ENCODE peak calls at places on chromosomes 16 and 17, in eight cellular contexts. One of them, this sample, is unnamed.

GRCh38 chr17:43169561-43170139 is 1.4 kb upstream of the NBR1 start:
- DNase-seq in IMR-90: peak; percentile 26
- DNase-seq in DND-41: peak; percentile 17
- DNase-seq in esophagus squamous epithelium: no peak
- DNase-seq in upper lobe of right lung: no peak
- DNase-seq in Panc1: no peak
- DNase-seq in cardiac muscle cell: no peak
- DNase-seq in CD4-positive, CD25-positive, alpha-beta regulatory T cell: no peak
- DNase-seq in this sample: no peak

GRCh38 chr17:39225308-39225973 is at the start of gene STAC2:
- DNase-seq in IMR-90: no peak
- DNase-seq in DND-41: no peak
- DNase-seq in esophagus squamous epithelium: no peak
- DNase-seq in upper lobe of right lung: no peak
- DNase-seq in Panc1: no peak
- DNase-seq in cardiac muscle cell: no peak
- DNase-seq in CD4-positive, CD25-positive, alpha-beta regulatory T cell: no peak
- DNase-seq in this sample: no peak

GRCh38 chr17:43966276-43966675 is 12.5 kb upstream of the PYY start:
- DNase-seq in IMR-90: no peak
- DNase-seq in DND-41: no peak
- DNase-seq in esophagus squamous epithelium: no peak
- DNase-seq in upper lobe of right lung: no peak
- DNase-seq in Panc1: no peak
- DNase-seq in cardiac muscle cell: no peak
- DNase-seq in CD4-positive, CD25-positive, alpha-beta regulatory T cell: no peak
- DNase-seq in this sample: no peak

GRCh38 chr17:41967141-41967920 is 736 bp downstream of the CNP start:
- DNase-seq in IMR-90: no peak
- DNase-seq in DND-41: peak; percentile 55
- DNase-seq in esophagus squamous epithelium: no peak
- DNase-seq in upper lobe of right lung: no peak
- DNase-seq in Panc1: no peak
- DNase-seq in cardiac muscle cell: peak; percentile 28
- DNase-seq in CD4-positive, CD25-positive, alpha-beta regulatory T cell: peak; percentile 33
- DNase-seq in this sample: peak; percentile 44

GRCh38 chr17:39199673-39199985 is 454 bp upstream of the RPL19 start:
- DNase-seq in IMR-90: no peak
- DNase-seq in DND-41: no peak
- DNase-seq in esophagus squamous epithelium: no peak
- DNase-seq in upper lobe of right lung: no peak
- DNase-seq in Panc1: no peak
- DNase-seq in cardiac muscle cell: peak; percentile 42
- DNase-seq in CD4-positive, CD25-positive, alpha-beta regulatory T cell: no peak
- DNase-seq in this sample: no peak

GRCh38 chr17:63540581-63540980 is 9.7 kb upstream of the DCAF7 start:
- DNase-seq in IMR-90: no peak
- DNase-seq in DND-41: no peak
- DNase-seq in esophagus squamous epithelium: no peak
- DNase-seq in upper lobe of right lung: peak; percentile 25
- DNase-seq in Panc1: no peak
- DNase-seq in cardiac muscle cell: no peak
- DNase-seq in CD4-positive, CD25-positive, alpha-beta regulatory T cell: no peak
- DNase-seq in this sample: no peak

GRCh38 chr16:16163571-16163970 is 59.7 kb downstream of the ABCC6 start:
- DNase-seq in IMR-90: no peak
- DNase-seq in DND-41: peak; percentile 12
- DNase-seq in esophagus squamous epithelium: no peak
- DNase-seq in upper lobe of right lung: no peak
- DNase-seq in Panc1: no peak
- DNase-seq in cardiac muscle cell: no peak
- DNase-seq in CD4-positive, CD25-positive, alpha-beta regulatory T cell: no peak
- DNase-seq in this sample: no peak

GRCh38 chr17:77145635-77146632 is 5.2 kb downstream of the SEC14L1 start:
- DNase-seq in IMR-90: peak; percentile 76
- DNase-seq in DND-41: no peak
- DNase-seq in esophagus squamous epithelium: no peak
- DNase-seq in upper lobe of right lung: peak; percentile 79
- DNase-seq in Panc1: no peak
- DNase-seq in cardiac muscle cell: peak; percentile 77
- DNase-seq in CD4-positive, CD25-positive, alpha-beta regulatory T cell: no peak
- DNase-seq in this sample: peak; percentile 77

GRCh38 chr17:36728030-36728991 is 126.9 kb downstream of the MRM1 start:
- DNase-seq in IMR-90: no peak
- DNase-seq in DND-41: peak; percentile 65
- DNase-seq in esophagus squamous epithelium: no peak
- DNase-seq in upper lobe of right lung: no peak
- DNase-seq in Panc1: no peak
- DNase-seq in cardiac muscle cell: no peak
- DNase-seq in CD4-positive, CD25-positive, alpha-beta regulatory T cell: no peak
- DNase-seq in this sample: no peak

GRCh38 chr16:49356728-49357488 is 16.7 kb upstream of the C16orf78 start:
- DNase-seq in IMR-90: no peak
- DNase-seq in DND-41: no peak
- DNase-seq in esophagus squamous epithelium: no peak
- DNase-seq in upper lobe of right lung: no peak
- DNase-seq in Panc1: no peak
- DNase-seq in cardiac muscle cell: no peak
- DNase-seq in CD4-positive, CD25-positive, alpha-beta regulatory T cell: no peak
- DNase-seq in this sample: no peak

GRCh38 chr16:23357761-23358290 is 55.7 kb downstream of the SCNN1B start:
- DNase-seq in IMR-90: no peak
- DNase-seq in DND-41: no peak
- DNase-seq in esophagus squamous epithelium: no peak
- DNase-seq in upper lobe of right lung: peak; percentile 46
- DNase-seq in Panc1: no peak
- DNase-seq in cardiac muscle cell: no peak
- DNase-seq in CD4-positive, CD25-positive, alpha-beta regulatory T cell: no peak
- DNase-seq in this sample: no peak
- H3K27ac ChIP-seq in IMR-90: no peak overlapping the region
- H3K27ac ChIP-seq in DND-41: no peak overlapping the region
- H3K27ac ChIP-seq in esophagus squamous epithelium: no peak overlapping the region
- H3K27ac ChIP-seq in upper lobe of right lung: no peak overlapping the region
- H3K27ac ChIP-seq in Panc1: no peak overlapping the region
- H3K27ac ChIP-seq in cardiac muscle cell: no peak overlapping the region
- H3K27ac ChIP-seq in CD4-positive, CD25-positive, alpha-beta regulatory T cell: no peak overlapping the region
- H3K27ac ChIP-seq in this sample: no peak overlapping the region

DNA sequence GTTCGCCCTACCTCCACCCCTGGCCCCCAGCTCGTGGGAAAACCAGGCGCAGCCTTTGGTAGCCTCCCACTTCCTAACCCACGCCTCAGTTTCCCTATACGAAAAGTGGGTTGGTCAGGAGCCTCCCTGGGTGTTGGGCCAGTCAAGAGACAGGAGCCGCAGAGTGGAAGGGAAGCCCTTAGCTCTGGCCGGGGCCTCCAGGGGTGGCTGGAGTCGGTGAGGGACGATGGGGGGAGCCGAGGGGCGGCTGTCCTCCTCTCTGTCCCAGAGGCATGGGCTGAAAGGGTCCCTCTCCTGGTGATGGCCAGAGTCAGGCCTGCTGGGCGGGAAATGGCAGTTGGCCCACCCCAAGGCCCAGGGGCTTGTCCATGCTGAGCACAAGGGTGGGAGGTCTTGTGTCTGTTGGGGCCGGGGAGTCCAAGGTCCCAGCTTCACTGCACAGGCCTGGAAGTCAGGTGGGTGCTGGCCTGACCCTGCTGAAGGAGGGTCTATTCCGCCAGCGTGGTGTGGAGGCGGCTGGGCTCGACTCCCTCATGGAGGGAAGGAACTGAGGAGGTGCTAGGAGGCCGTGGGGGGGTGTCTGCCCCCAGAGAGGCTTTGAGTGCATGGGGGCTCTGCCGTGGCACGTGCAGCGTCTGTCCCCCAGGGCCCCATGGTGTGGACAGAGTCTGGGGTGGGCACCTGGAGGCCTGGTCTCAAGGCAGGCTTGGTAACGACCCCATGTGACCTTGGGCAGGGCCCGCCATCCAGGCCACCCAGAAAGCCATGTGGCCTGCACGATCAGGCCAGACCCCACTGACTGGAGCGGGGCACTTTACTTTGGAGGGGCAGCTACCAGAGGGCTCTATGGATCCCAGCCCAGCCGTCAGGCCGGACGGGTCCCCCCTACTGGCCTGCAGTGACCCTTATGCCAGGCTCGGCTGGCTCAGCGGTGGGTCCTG is 1.1 kb downstream of the SLC16A3 start:
- DNase-seq in IMR-90: no peak
- DNase-seq in DND-41: no peak
- DNase-seq in esophagus squamous epithelium: no peak
- DNase-seq in upper lobe of right lung: peak; percentile 74
- DNase-seq in Panc1: no peak
- DNase-seq in cardiac muscle cell: peak; percentile 51
- DNase-seq in CD4-positive, CD25-positive, alpha-beta regulatory T cell: no peak
- DNase-seq in this sample: no peak
- H3K4me1 ChIP-seq in IMR-90: peaks cover 30% of the 10 kb centered on the region
- H3K4me1 ChIP-seq in DND-41: peaks cover 24% of the 10 kb centered on the region
- H3K4me1 ChIP-seq in esophagus squamous epithelium: peaks cover 44% of the 10 kb centered on the region
- H3K4me1 ChIP-seq in upper lobe of right lung: peaks cover 32% of the 10 kb centered on the region
- H3K4me1 ChIP-seq in Panc1: peaks cover 39% of the 10 kb centered on the region
- H3K4me1 ChIP-seq in cardiac muscle cell: peaks cover 38% of the 10 kb centered on the region
- H3K4me1 ChIP-seq in CD4-positive, CD25-positive, alpha-beta regulatory T cell: peaks cover 45% of the 10 kb centered on the region
- H3K4me1 ChIP-seq in this sample: peaks cover 14% of the 10 kb centered on the region

GRCh38 chr17:15255713-15256454 is 9.2 kb downstream of the PMP22 start:
- DNase-seq in IMR-90: peak; percentile 73
- DNase-seq in DND-41: no peak
- DNase-seq in esophagus squamous epithelium: no peak
- DNase-seq in upper lobe of right lung: no peak
- DNase-seq in Panc1: no peak
- DNase-seq in cardiac muscle cell: no peak
- DNase-seq in CD4-positive, CD25-positive, alpha-beta regulatory T cell: no peak
- DNase-seq in this sample: peak; percentile 34

GRCh38 chr17:15247891-15248529 is 17.1 kb downstream of the PMP22 start:
- DNase-seq in IMR-90: no peak
- DNase-seq in DND-41: no peak
- DNase-seq in esophagus squamous epithelium: no peak
- DNase-seq in upper lobe of right lung: no peak
- DNase-seq in Panc1: no peak
- DNase-seq in cardiac muscle cell: peak; percentile 32
- DNase-seq in CD4-positive, CD25-positive, alpha-beta regulatory T cell: no peak
- DNase-seq in this sample: no peak

GRCh38 chr17:15249487-15249886 is 15.6 kb downstream of the PMP22 start:
- DNase-seq in IMR-90: no peak
- DNase-seq in DND-41: no peak
- DNase-seq in esophagus squamous epithelium: no peak
- DNase-seq in upper lobe of right lung: no peak
- DNase-seq in Panc1: no peak
- DNase-seq in cardiac muscle cell: no peak
- DNase-seq in CD4-positive, CD25-positive, alpha-beta regulatory T cell: no peak
- DNase-seq in this sample: no peak

DNA sequence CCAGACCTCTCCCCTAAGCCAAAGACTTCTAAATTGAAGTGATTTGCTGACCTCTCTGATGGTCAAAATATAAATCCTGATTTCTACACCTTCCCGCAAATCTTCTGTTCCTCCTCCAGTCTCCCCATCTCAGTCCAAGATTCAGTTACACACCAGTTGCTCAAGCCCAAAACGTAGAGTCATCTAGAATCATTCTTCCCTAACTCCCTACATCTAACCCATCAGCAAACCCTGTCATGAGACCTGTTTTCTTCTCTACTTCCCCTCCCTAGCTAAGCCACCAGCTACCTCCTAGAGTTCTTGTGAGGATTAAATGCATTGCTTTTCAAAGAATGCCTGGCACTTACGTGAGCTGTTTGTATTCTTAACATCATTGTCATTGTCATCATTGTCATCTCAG is 14.7 kb downstream of the PMP22 start:
- DNase-seq in IMR-90: no peak
- DNase-seq in DND-41: no peak
- DNase-seq in esophagus squamous epithelium: no peak
- DNase-seq in upper lobe of right lung: no peak
- DNase-seq in Panc1: no peak
- DNase-seq in cardiac muscle cell: no peak
- DNase-seq in CD4-positive, CD25-positive, alpha-beta regulatory T cell: no peak
- DNase-seq in this sample: no peak
- H3K4me3 ChIP-seq in IMR-90: no peak overlapping the region
- H3K4me3 ChIP-seq in DND-41: no peak overlapping the region
- H3K4me3 ChIP-seq in esophagus squamous epithelium: no peak overlapping the region
- H3K4me3 ChIP-seq in upper lobe of right lung: no peak overlapping the region
- H3K4me3 ChIP-seq in Panc1: no peak overlapping the region
- H3K4me3 ChIP-seq in cardiac muscle cell: no peak overlapping the region
- H3K4me3 ChIP-seq in CD4-positive, CD25-positive, alpha-beta regulatory T cell: no peak overlapping the region
- H3K4me3 ChIP-seq in this sample: no peak overlapping the region

DNA sequence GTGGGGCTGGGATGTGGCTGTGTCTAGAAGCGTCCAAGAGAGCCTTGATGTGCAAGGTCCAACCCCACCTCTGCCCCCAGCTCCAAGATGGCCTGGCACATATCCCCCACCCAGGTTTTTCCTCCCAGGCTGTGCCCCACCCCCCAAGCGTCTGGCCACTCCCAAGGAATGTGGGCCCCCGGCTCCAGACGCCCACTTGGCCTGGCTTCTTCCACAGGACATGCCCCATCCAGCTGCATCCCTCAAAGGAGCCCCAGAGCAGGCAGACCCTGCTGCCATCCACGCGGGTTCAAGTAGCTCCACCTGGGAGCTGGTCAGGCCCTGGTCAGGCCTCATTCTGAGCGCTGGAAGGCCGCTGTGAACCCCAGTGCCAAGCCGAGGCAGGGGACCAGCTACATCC is 3.2 kb downstream of the CAMKK1 start:
- DNase-seq in IMR-90: no peak
- DNase-seq in DND-41: no peak
- DNase-seq in esophagus squamous epithelium: no peak
- DNase-seq in upper lobe of right lung: no peak
- DNase-seq in Panc1: no peak
- DNase-seq in cardiac muscle cell: no peak
- DNase-seq in CD4-positive, CD25-positive, alpha-beta regulatory T cell: no peak
- DNase-seq in this sample: no peak
- H3K27ac ChIP-seq in IMR-90: peak overlapping the region; percentile 40
- H3K27ac ChIP-seq in DND-41: no peak overlapping the region
- H3K27ac ChIP-seq in esophagus squamous epithelium: peak overlapping the region; percentile 94
- H3K27ac ChIP-seq in upper lobe of right lung: no peak overlapping the region
- H3K27ac ChIP-seq in Panc1: peak overlapping the region; percentile 77
- H3K27ac ChIP-seq in cardiac muscle cell: no peak overlapping the region
- H3K27ac ChIP-seq in CD4-positive, CD25-positive, alpha-beta regulatory T cell: no peak overlapping the region
- H3K27ac ChIP-seq in this sample: peak overlapping the region; percentile 49

GRCh38 chr16:90020838-90021382 is 1.7 kb upstream of the DBNDD1 start:
- DNase-seq in IMR-90: peak; percentile 76
- DNase-seq in DND-41: no peak
- DNase-seq in esophagus squamous epithelium: no peak
- DNase-seq in upper lobe of right lung: no peak
- DNase-seq in Panc1: no peak
- DNase-seq in cardiac muscle cell: peak; percentile 38
- DNase-seq in CD4-positive, CD25-positive, alpha-beta regulatory T cell: no peak
- DNase-seq in this sample: peak; percentile 78
- H3K4me1 ChIP-seq in IMR-90: peaks cover 10% of the 10 kb centered on the region
- H3K4me1 ChIP-seq in DND-41: peaks cover 30% of the 10 kb centered on the region
- H3K4me1 ChIP-seq in esophagus squamous epithelium: peaks cover 26% of the 10 kb centered on the region
- H3K4me1 ChIP-seq in upper lobe of right lung: peaks cover 30% of the 10 kb centered on the region
- H3K4me1 ChIP-seq in Panc1: peaks cover 23% of the 10 kb centered on the region
- H3K4me1 ChIP-seq in cardiac muscle cell: peaks cover 11% of the 10 kb centered on the region
- H3K4me1 ChIP-seq in CD4-positive, CD25-positive, alpha-beta regulatory T cell: peaks cover 26% of the 10 kb centered on the region
- H3K4me1 ChIP-seq in this sample: peaks cover 17% of the 10 kb centered on the region

DNA sequence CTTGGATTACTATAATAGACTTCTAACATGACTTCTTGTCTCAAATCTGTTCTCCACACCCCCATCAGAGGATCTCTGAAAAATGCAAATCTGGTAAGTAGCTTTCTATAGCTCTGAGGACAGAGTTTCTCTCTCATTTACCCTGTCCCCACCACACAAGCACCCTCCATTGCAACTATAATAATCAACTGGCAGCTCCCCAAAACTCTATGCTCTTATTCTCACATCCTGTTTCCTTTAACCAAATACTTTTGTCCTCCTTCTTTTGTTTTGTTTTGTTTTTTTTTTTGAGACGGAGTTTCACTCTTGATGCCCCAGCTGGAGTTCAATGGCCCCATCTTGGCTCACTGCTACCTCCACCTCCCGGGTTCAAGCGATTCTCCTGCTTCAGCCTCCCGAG is 73.4 kb downstream of the HELZ start:
- DNase-seq in IMR-90: no peak
- DNase-seq in DND-41: no peak
- DNase-seq in esophagus squamous epithelium: no peak
- DNase-seq in upper lobe of right lung: no peak
- DNase-seq in Panc1: no peak
- DNase-seq in cardiac muscle cell: no peak
- DNase-seq in CD4-positive, CD25-positive, alpha-beta regulatory T cell: no peak
- DNase-seq in this sample: no peak
- H3K4me3 ChIP-seq in IMR-90: no peak overlapping the region
- H3K4me3 ChIP-seq in DND-41: no peak overlapping the region
- H3K4me3 ChIP-seq in esophagus squamous epithelium: no peak overlapping the region
- H3K4me3 ChIP-seq in upper lobe of right lung: no peak overlapping the region
- H3K4me3 ChIP-seq in Panc1: no peak overlapping the region
- H3K4me3 ChIP-seq in cardiac muscle cell: no peak overlapping the region
- H3K4me3 ChIP-seq in CD4-positive, CD25-positive, alpha-beta regulatory T cell: no peak overlapping the region
- H3K4me3 ChIP-seq in this sample: no peak overlapping the region

This sample was measured in SJCRH30.